ENCODE peak calls at places on chromosomes 1 and 21, in six cellular contexts. F, R, L, Q, C and X are unnamed samples.

GRCh38 chr1:26607191-26607590 is 77.6 kb downstream of the RPS6KA1 start:
- DNase-seq in R (no peak), F (no peak), Q (peak), C (no peak), L (no peak), X (no peak)

GRCh38 chr1:93716974-93717373 is 35.3 kb upstream of the BCAR3 start:
- DNase-seq in Q (peak), F (peak), C (peak), R (no peak), L (no peak), X (no peak)

GRCh38 chr1:207805841-207806421 is 54.1 kb downstream of the CD46 start:
- DNase-seq in Q (peak), F (peak), R (peak), L (no peak), C (peak), X (peak)

GRCh38 chr1:165793951-165794350 is 25.3 kb upstream of the TMCO1 start:
- DNase-seq in Q (peak), L (no peak), R (no peak), C (no peak), F (peak), X (no peak)

GRCh38 chr1:245645406-245645805 is 490.6 kb downstream of the KIF26B start:
- DNase-seq in R (no peak), C (no peak), L (no peak), Q (no peak), F (no peak), X (no peak)

GRCh38 chr1:31980835-31981782 is 32.6 kb upstream of the KHDRBS1 start:
- DNase-seq in C (no peak), R (no peak), F (no peak), L (no peak), Q (no peak), X (no peak)

GRCh38 chr1:226596531-226597165 is 48.1 kb downstream of the STUM start:
- DNase-seq in R (no peak), Q (no peak), L (no peak), C (no peak), F (no peak), X (no peak)

GRCh38 chr21:35206141-35207125 is 157.3 kb upstream of the RUNX1 start:
- DNase-seq in F (no peak), L (no peak), R (no peak), Q (no peak), C (no peak), X (peak)

GRCh38 chr1:111738436-111739221 is 566 bp downstream of the INKA2 start:
- DNase-seq in Q (peak), F (peak), L (peak), C (no peak), R (peak), X (peak)

GRCh38 chr1:145927916-145928647 is 798 bp upstream of the RBM8A start:
- DNase-seq in C (no peak), F (no peak), Q (no peak), L (no peak), R (no peak), X (no peak)

GRCh38 chr1:204927673-204928641 is 57.3 kb downstream of the NFASC start:
- DNase-seq in L (no peak), C (no peak), Q (no peak), F (no peak), R (no peak), X (no peak)

GRCh38 chr1:115495603-115496002 is 146.2 kb upstream of the VANGL1 start:
- DNase-seq in L (no peak), Q (peak), R (no peak), F (peak), C (peak), X (no peak)

GRCh38 chr1:9960011-9960410 is 16.7 kb downstream of the NMNAT1 start:
- DNase-seq in C (no peak), Q (peak), L (no peak), R (no peak), F (no peak), X (no peak)

GRCh38 chr1:9957726-9958125 is 14.5 kb downstream of the NMNAT1 start:
- DNase-seq in F (no peak), R (no peak), Q (no peak), L (no peak), C (no peak), X (no peak)

DNA sequence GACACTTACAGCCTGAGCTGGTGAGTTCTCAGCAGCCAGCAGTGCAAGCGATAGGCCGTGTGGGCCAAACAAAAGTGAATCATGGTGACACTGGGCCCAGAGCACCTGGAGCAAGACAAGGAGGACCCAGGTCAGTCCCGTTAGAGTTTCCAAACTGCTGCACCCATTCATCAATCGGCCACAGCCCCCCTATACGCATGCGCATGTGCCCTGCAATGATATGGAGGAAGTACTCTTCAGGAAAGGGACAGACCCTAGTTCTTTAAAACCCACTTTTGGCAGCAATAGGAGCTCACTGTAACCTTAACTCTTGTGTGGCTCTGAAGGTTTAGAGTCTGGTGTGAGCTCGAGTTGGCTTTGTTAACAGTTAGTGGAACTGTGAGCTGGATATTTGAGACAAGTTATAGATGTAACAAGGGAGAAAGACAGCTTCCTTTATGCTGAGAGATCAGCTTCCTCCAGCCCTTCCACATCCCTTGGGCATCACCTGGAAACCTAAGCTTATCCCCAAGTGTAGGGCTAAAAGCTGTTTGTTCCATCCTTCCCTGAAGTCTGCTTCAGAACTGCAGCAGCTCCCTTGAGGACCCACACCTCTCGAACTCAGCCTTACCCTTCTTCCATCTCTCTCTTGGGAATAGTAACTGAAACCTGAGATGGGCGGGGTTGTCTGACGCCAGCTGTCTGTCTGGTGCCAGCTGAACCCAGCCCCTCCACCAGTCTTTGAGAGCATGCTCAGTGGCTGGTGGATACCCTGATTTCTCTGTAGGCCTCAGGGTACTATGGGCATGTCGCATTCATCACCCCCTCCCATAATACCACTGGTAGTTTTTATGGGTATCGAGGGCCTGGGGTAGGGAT is 17.7 kb downstream of the NMNAT1 start:
- DNase-seq in C (no peak), F (no peak), R (no peak), Q (no peak), L (no peak), X (no peak)
- H3K27ac ChIP-seq in C (no peak), F (no peak), R (no peak), Q (no peak), L (no peak), X (no peak)

DNA sequence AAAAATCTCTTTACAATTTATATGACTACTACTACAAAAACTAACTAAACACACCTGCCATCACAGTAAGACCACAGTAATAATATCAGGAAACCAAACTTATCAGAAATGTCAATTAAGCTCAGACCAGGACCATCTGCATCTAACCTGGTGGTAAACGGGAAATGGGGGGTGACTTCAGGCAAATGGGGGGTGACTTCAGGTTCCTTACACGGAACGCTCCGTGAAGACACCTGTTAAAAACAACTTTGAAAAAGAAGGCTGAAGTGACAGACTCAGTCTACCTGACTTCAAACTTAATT is 15.8 kb downstream of the PRDM15 start:
- DNase-seq in F (no peak), L (no peak), Q (no peak), C (no peak), R (no peak), X (no peak)
- H3K4me3 ChIP-seq in F (no peak), L (no peak), Q (no peak), C (no peak), R (no peak), X (no peak)

GRCh38 chr1:48017716-48018115 is 20.5 kb upstream of the TRABD2B start:
- DNase-seq in C (peak), Q (peak), R (no peak), L (no peak), F (peak), X (no peak)
- H3K27ac ChIP-seq in C (no peak), Q (no peak), R (no peak), L (no peak), F (no peak), X (no peak)

DNA sequence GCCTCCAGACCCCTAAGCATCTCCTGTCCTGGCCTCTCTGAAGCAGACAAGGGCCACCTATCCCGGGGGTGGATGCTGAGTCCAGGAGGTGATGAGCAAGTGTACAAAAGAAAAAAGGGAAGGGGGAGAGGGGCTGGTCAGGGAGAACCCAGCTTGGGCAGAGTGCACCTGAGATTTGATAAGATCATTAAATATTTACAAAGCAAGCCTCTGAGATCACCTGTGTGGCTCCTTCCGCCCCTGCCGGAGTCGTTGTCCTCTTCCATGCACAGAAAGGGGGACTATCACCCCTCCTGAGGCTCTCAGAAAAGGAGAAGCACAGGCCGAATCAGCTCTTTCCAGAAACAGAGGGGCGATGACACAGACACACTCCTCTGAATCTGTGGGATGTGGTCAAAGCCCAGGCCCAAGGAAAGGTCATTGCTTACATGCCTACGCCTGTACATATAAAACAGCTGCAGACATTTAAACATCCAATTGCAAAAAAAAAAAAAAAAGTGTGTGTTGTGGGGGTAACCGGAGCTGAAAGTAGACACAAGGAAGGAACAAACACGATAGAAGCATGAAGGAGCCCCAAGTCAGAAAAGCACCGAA is 30.9 kb downstream of the PRSS38 start:
- DNase-seq in F (peak), L (no peak), Q (no peak), R (no peak), C (no peak), X (no peak)
- H3K4me3 ChIP-seq in F (no peak), L (no peak), Q (no peak), R (no peak), C (no peak), X (no peak)

GRCh38 chr1:21843996-21844395 is 31.9 kb downstream of the LDLRAD2 start:
- DNase-seq in C (no peak), F (no peak), L (no peak), Q (no peak), R (no peak), X (peak)
- H3K27ac ChIP-seq in C (no peak), F (no peak), L (no peak), Q (no peak), R (no peak), X (no peak)